ENCODE peak calls at places on chromosomes 2 and 18, in seven cellular contexts. Y is HepG2, R is K562, V is SK-N-SH, X is GM12878, U is HCT116, D is H1. B is an unnamed sample.

GRCh38 chr18:74457043-74457742 is at the start of gene DIPK1C:
- DNase-seq in Y (no peak), R (no peak), V (no peak), X (no peak), U (no peak), D (no peak), B (no peak)

GRCh38 chr2:41973871-41974270 is 74.0 kb upstream of the PKDCC start:
- DNase-seq in Y (no peak), R (no peak), V (no peak), X (no peak), U (no peak), D (no peak), B (no peak)

GRCh38 chr2:1856922-1857321 is 112.6 kb upstream of the PXDN start:
- DNase-seq in Y (no peak), R (peak; percentile 37), V (no peak), X (no peak), U (no peak), D (no peak), B (no peak)

GRCh38 chr2:116819355-116819754 is 995.1 kb upstream of the DDX18 start:
- DNase-seq in Y (no peak), R (no peak), V (no peak), X (no peak), U (no peak), D (no peak), B (no peak)

GRCh38 chr2:18883626-18884456 is 294.5 kb upstream of the NT5C1B start:
- DNase-seq in Y (peak; percentile 7), R (no peak), V (no peak), X (no peak), U (peak; percentile 7), D (no peak), B (no peak)

GRCh38 chr18:57475903-57476302 is 40.7 kb downstream of the ONECUT2 start:
- DNase-seq in Y (no peak), R (no peak), V (no peak), X (no peak), U (no peak), D (no peak), B (no peak)

GRCh38 chr18:36284671-36285295 is 12.7 kb upstream of the FHOD3 start:
- DNase-seq in Y (peak; percentile 62), R (peak; percentile 78), V (peak; percentile 55), X (peak; percentile 40), U (peak; percentile 60), D (no peak), B (peak; percentile 71)

GRCh38 chr2:45778720-45779171 is 127.3 kb downstream of the PRKCE start:
- DNase-seq in Y (peak; percentile 76), R (peak; percentile 77), V (peak; percentile 86), X (peak; percentile 11), U (peak; percentile 64), D (peak; percentile 78), B (peak; percentile 45)

GRCh38 chr18:48892146-48892855 is 58.5 kb downstream of the SMAD7 start:
- DNase-seq in Y (no peak), R (no peak), V (no peak), X (no peak), U (no peak), D (no peak), B (no peak)

GRCh38 chr2:28397043-28397381 is 4.4 kb downstream of the FOSL2 start:
- DNase-seq in Y (no peak), R (no peak), V (no peak), X (no peak), U (no peak), D (no peak), B (no peak)

GRCh38 chr18:22778996-22779395 is 154.1 kb upstream of the RBBP8 start:
- DNase-seq in Y (no peak), R (no peak), V (peak; percentile 9), X (no peak), U (no peak), D (no peak), B (no peak)

GRCh38 chr2:222404126-222404891 is 20.0 kb upstream of the SGPP2 start:
- DNase-seq in Y (no peak), R (no peak), V (no peak), X (no peak), U (no peak), D (no peak), B (no peak)

GRCh38 chr2:39772086-39772811 is 6.8 kb downstream of the THUMPD2 start:
- DNase-seq in Y (no peak), R (no peak), V (no peak), X (no peak), U (no peak), D (no peak), B (no peak)

GRCh38 chr18:75223687-75224347 is 13.2 kb downstream of the TSHZ1 start:
- DNase-seq in Y (peak; percentile 10), R (no peak), V (no peak), X (no peak), U (no peak), D (no peak), B (no peak)

GRCh38 chr2:129709030-129709955 is 270.2 kb upstream of the RAB6C start:
- DNase-seq in Y (no peak), R (no peak), V (no peak), X (no peak), U (no peak), D (peak; percentile 44), B (no peak)

GRCh38 chr18:50189160-50189559 is 5.8 kb downstream of the MYO5B start:
- DNase-seq in Y (no peak), R (no peak), V (no peak), X (peak; percentile 46), U (no peak), D (no peak), B (no peak)

GRCh38 chr2:219868635-219869034 is 241.2 kb downstream of the SLC4A3 start:
- DNase-seq in Y (no peak), R (no peak), V (no peak), X (no peak), U (no peak), D (no peak), B (no peak)

GRCh38 chr18:13427354-13427753 is 208.8 kb downstream of the LDLRAD4 start:
- DNase-seq in Y (no peak), R (no peak), V (no peak), X (no peak), U (no peak), D (no peak), B (no peak)

GRCh38 chr2:77818186-77818585 is 296.0 kb upstream of the LRRTM4 start:
- DNase-seq in Y (no peak), R (no peak), V (no peak), X (no peak), U (no peak), D (no peak), B (no peak)

GRCh38 chr2:38149533-38149932 is 73.6 kb upstream of the CYP1B1 start:
- DNase-seq in Y (no peak), R (no peak), V (no peak), X (no peak), U (no peak), D (no peak), B (no peak)

GRCh38 chr2:165239826-165240618 is 808 bp downstream of the SCN2A start:
- DNase-seq in Y (no peak), R (no peak), V (peak; percentile 16), X (no peak), U (no peak), D (no peak), B (no peak)

DNA sequence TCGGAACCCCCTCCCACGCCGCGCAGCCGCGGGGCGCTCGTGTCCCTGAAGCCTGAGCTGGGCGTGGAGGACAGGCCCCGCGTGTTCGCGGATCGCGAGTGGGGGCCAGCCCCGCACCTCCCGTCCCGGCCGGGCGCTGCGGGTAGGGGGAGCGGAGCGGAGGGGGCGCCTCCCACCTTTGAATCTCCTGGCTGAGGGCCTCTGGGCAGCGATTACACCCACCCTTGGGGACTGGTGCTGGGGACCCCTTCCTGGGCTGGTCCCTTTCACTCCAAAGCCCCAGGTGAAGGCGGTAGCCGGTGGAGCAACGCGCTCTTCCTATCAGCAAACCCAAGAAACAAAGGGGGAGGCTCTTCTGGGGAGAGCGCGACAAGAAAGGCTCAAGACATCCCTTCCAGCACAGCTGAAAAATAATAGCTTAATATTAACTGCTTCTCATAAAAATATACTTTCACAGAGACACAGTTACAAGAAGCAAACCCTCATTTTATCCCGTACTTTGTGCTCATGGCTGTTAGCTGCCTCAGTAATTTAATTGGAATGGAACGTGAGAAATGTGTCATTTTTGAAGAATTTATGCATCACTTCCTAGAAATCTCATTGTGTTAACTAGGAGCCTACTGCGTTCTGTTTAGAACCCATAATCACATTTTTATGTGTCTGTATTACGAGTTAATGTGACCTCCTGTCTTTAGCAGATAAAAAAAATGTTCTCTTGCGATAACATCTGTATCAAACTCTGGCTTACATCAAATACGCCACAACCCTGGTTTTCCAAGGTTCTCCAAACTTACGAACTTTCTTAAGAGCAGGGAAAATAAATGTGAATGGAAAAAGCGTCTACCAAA is 11.7 kb upstream of the GBX2 start:
- DNase-seq in Y (no peak), R (no peak), V (peak; percentile 30), X (no peak), U (no peak), D (no peak), B (no peak)
- TF ChIP-seq JUND in Y (no peak), R (no peak), V (no peak), X (no peak), U (no peak), D (no peak), B (no peak)

DNA sequence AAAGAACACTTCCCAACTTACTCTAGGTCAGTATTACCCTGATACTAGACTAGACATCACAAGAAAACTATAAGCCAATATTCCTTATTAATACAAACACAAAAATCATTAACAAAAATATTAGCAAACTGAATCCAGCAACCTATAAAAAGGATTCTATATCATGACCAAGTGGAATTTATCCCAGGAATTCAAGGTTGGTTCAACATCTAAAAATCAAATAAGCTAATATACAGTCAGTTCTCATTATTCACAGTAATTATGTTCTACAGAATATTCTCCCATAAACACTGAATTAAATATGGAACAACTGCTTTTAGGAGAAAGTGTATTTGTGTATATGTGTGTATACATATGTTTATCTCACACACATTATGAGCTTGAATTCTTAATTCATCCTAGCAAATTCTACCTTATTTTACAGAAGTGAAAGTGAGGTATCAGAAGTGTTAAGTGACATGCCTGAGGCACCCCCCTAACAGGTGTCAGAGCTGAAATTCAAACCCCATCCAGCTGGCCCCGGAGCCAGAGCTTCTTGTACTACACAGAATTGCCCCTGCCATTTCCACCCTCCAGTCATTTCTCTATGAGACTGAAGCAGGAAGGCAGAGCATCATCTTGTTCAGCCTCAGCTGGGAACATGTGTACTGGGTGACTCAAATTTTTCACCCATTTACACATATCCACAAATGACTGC is 77.8 kb downstream of the MALT1 start:
- DNase-seq in Y (no peak), R (no peak), V (no peak), X (no peak), U (no peak), D (no peak), B (no peak)
- TF ChIP-seq JUND in Y (no peak), R (no peak), V (no peak), X (no peak), U (no peak), D (no peak), B (no peak)

GRCh38 chr2:172964511-172964910 is 111.1 kb upstream of the MAP3K20 start:
- DNase-seq in Y (no peak), R (no peak), V (no peak), X (no peak), U (no peak), D (no peak), B (no peak)
- TF ChIP-seq JUND in Y (no peak), R (no peak), V (no peak), X (no peak), U (no peak), D (no peak), B (no peak)

GRCh38 chr2:237096911-237097310 is 11.2 kb downstream of the COPS8 start:
- DNase-seq in Y (no peak), R (no peak), V (no peak), X (no peak), U (no peak), D (no peak), B (no peak)
- TF ChIP-seq JUND in Y (no peak), R (no peak), V (no peak), X (no peak), U (no peak), D (no peak), B (no peak)

GRCh38 chr2:9030882-9031645 is 27.6 kb upstream of the MBOAT2 start:
- DNase-seq in Y (no peak), R (no peak), V (no peak), X (no peak), U (no peak), D (no peak), B (no peak)
- TF ChIP-seq JUND in Y (no peak), R (no peak), V (no peak), X (no peak), U (no peak), D (no peak), B (no peak)

B was measured in T47D.